ENCODE peak calls at places on chromosomes 13 and 19, in seven cellular contexts. O is pulmonary artery endothelial cell, E is pancreas, Y is gastrocnemius medialis, V is T-helper 9 cell, N is NCI-H1105, H is COR-L47. Z is an unnamed sample.

GRCh38 chr13:59906413-59907027 is 257.2 kb downstream of the DIAPH3 start:
- DNase-seq in V (no peak), Y (no peak), E (no peak), N (peak), O (peak), H (peak), Z (peak)

GRCh38 chr19:38360351-38360750 is 14.0 kb upstream of the PSMD8 start:
- DNase-seq in N (no peak), Y (no peak), E (no peak), H (no peak), O (no peak), V (no peak), Z (no peak)

GRCh38 chr19:3383121-3383722 is 16.8 kb downstream of the NFIC start:
- DNase-seq in Y (peak), H (no peak), E (no peak), O (no peak), N (no peak), V (no peak), Z (no peak)

GRCh38 chr13:34412817-34413365 is 529.2 kb upstream of the NBEA start:
- DNase-seq in O (no peak), E (no peak), V (no peak), Y (no peak), N (no peak), H (no peak), Z (peak)

GRCh38 chr19:47369923-47370625 is 21.0 kb downstream of the DHX34 start:
- DNase-seq in V (no peak), N (no peak), Y (no peak), H (no peak), E (no peak), O (no peak), Z (peak)

GRCh38 chr19:11457115-11457514 is 21.7 kb downstream of the PRKCSH start:
- DNase-seq in H (no peak), O (no peak), E (no peak), N (no peak), Y (no peak), V (no peak), Z (no peak)

GRCh38 chr19:21824679-21825078 is 11.3 kb downstream of the ZNF43 start:
- DNase-seq in E (no peak), V (no peak), Y (no peak), H (no peak), N (no peak), O (no peak), Z (peak)

GRCh38 chr13:113636266-113636963 is 21.6 kb downstream of the ATP4B start:
- DNase-seq in H (no peak), O (no peak), V (no peak), Y (no peak), E (no peak), N (no peak), Z (no peak)

GRCh38 chr13:114046447-114046846 is 72.6 kb upstream of the C13orf46 start:
- DNase-seq in V (no peak), E (no peak), Y (no peak), H (peak), O (no peak), N (no peak), Z (no peak)

GRCh38 chr19:16615788-16616187 is 12.2 kb downstream of the MED26 start:
- DNase-seq in N (no peak), Y (no peak), E (no peak), V (no peak), H (no peak), O (no peak), Z (peak)

GRCh38 chr19:37519890-37520289 is 13.2 kb downstream of the ZNF793 start:
- DNase-seq in O (no peak), N (no peak), Y (no peak), E (no peak), V (no peak), H (no peak), Z (peak)

GRCh38 chr19:29965529-29965928 is 23.5 kb downstream of the URI1 start:
- DNase-seq in Y (no peak), E (no peak), O (no peak), V (no peak), N (no peak), H (no peak), Z (peak)

GRCh38 chr13:32378012-32378411 is 49.9 kb downstream of the N4BP2L1 start:
- DNase-seq in V (no peak), Y (no peak), N (no peak), E (no peak), O (no peak), H (no peak), Z (no peak)

Z was measured in iris pigment epithelial cell.